ENCODE peak calls at places on chromosome 1, in ten cellular contexts. J is activated T-helper 1 cell treated with anti-CD3 and anti-CD28 coated beads, Interleukin-2, amount 50 U/mL, for 16 hours; W is tibial artery; V is HepG2; G is effector CD4-positive, alpha-beta T cell; T is amniotic stem cell; B is MCF 10A; E is posterior cingulate gyrus; H is stimulated activated CD8-positive, alpha-beta memory T cell treated with anti-CD3 and anti-CD28 coated beads, Interleukin-12 subunit alpha, Interleukin-12 subunit beta, amount 100 ng/mL, for 1 hour; A is NCI-H1092. I is an unnamed sample.
A peak's percentile ranks its signal among the peaks of the same experiment; 100 is the strongest.

GRCh38 chr1:206931709-206932108 is 10.0 kb upstream of the FCMR start:
- DNase-seq in J (no peak), W (no peak), V (no peak), G (no peak), T (no peak), B (no peak), E (no peak), H (no peak), A (no peak), I (no peak)

GRCh38 chr1:167171286-167171929 is 49.3 kb upstream of the POU2F1 start:
- DNase-seq in J (no peak), W (no peak), V (no peak), G (no peak), T (no peak), B (peak; percentile 67), E (no peak), H (no peak), A (no peak), I (no peak)

GRCh38 chr1:12734651-12735050 is 11.3 kb upstream of the CFAP107 start:
- DNase-seq in J (no peak), W (no peak), V (no peak), G (no peak), T (no peak), B (no peak), E (no peak), H (no peak), A (no peak), I (no peak)

GRCh38 chr1:27233677-27234053 is 767 bp upstream of the WDTC1 start:
- DNase-seq in J (peak; percentile 1), W (no peak), V (no peak), G (no peak), T (no peak), B (no peak), E (no peak), H (peak; percentile 17), A (no peak), I (no peak)

GRCh38 chr1:198304431-198304830 is 147.6 kb downstream of the NEK7 start:
- DNase-seq in J (no peak), W (no peak), V (no peak), G (no peak), T (no peak), B (no peak), E (no peak), H (no peak), A (no peak), I (no peak)

GRCh38 chr1:75796376-75797272 is at the start of gene MSH4:
- DNase-seq in J (no peak), W (no peak), V (peak; percentile 33), G (no peak), T (no peak), B (no peak), E (peak; percentile 11), H (no peak), A (no peak), I (no peak)

GRCh38 chr1:19284881-19285280 is 3.7 kb downstream of the AKR7A3 start:
- DNase-seq in J (no peak), W (no peak), V (no peak), G (no peak), T (no peak), B (no peak), E (no peak), H (no peak), A (no peak), I (no peak)

GRCh38 chr1:33712176-33712575 is 151.7 kb upstream of the HMGB4 start:
- DNase-seq in J (no peak), W (no peak), V (no peak), G (no peak), T (no peak), B (no peak), E (no peak), H (no peak), A (no peak), I (no peak)

GRCh38 chr1:2240251-2241156 is 12.4 kb downstream of the SKI start:
- DNase-seq in J (no peak), W (peak; percentile 87), V (no peak), G (no peak), T (no peak), B (peak; percentile 18), E (peak; percentile 60), H (no peak), A (no peak), I (no peak)

GRCh38 chr1:219954736-219955421 is 26.5 kb upstream of the SLC30A10 start:
- DNase-seq in J (no peak), W (no peak), V (peak; percentile 52), G (no peak), T (no peak), B (no peak), E (no peak), H (no peak), A (no peak), I (peak; percentile 61)

GRCh38 chr1:90925928-90926869 is 95.6 kb downstream of the ZNF644 start:
- DNase-seq in J (no peak), W (no peak), V (peak; percentile 23), G (no peak), T (no peak), B (peak; percentile 14), E (no peak), H (no peak), A (no peak), I (no peak)

GRCh38 chr1:202310746-202311145 is 31.0 kb downstream of the UBE2T start:
- DNase-seq in J (no peak), W (no peak), V (no peak), G (no peak), T (no peak), B (no peak), E (no peak), H (no peak), A (no peak), I (no peak)

GRCh38 chr1:6358144-6358624 is 35.4 kb downstream of the ACOT7 start:
- DNase-seq in J (no peak), W (no peak), V (no peak), G (no peak), T (no peak), B (peak; percentile 78), E (no peak), H (no peak), A (no peak), I (no peak)

GRCh38 chr1:25220666-25221065 is 11.6 kb downstream of the SYF2 start:
- DNase-seq in J (no peak), W (no peak), V (no peak), G (no peak), T (no peak), B (no peak), E (no peak), H (no peak), A (no peak), I (no peak)

GRCh38 chr1:46345281-46345680 is 4.7 kb downstream of the NSUN4 start:
- DNase-seq in J (no peak), W (no peak), V (peak; percentile 45), G (no peak), T (no peak), B (no peak), E (no peak), H (no peak), A (no peak), I (no peak)

GRCh38 chr1:207151920-207152319 is 47.9 kb downstream of the C4BPA start:
- DNase-seq in J (no peak), W (no peak), V (no peak), G (no peak), T (no peak), B (no peak), E (no peak), H (no peak), A (no peak), I (no peak)

GRCh38 chr1:217115404-217116380 is 392.5 kb upstream of the ESRRG start:
- DNase-seq in J (no peak), W (no peak), V (no peak), G (no peak), T (no peak), B (peak; percentile 17), E (no peak), H (no peak), A (no peak), I (no peak)

GRCh38 chr1:150609726-150610125 is 19.7 kb downstream of the ENSA start:
- DNase-seq in J (no peak), W (no peak), V (no peak), G (no peak), T (no peak), B (no peak), E (no peak), H (no peak), A (no peak), I (no peak)

GRCh38 chr1:160171978-160172377 is 18.4 kb upstream of the CASQ1 start:
- DNase-seq in J (no peak), W (no peak), V (no peak), G (no peak), T (no peak), B (no peak), E (no peak), H (no peak), A (no peak), I (no peak)

GRCh38 chr1:114671011-114671938 is 1.4 kb upstream of the DENND2C start:
- DNase-seq in J (no peak), W (no peak), V (no peak), G (no peak), T (peak; percentile 3), B (peak; percentile 38), E (no peak), H (no peak), A (no peak), I (no peak)

GRCh38 chr1:3052501-3052900 is 16.5 kb upstream of the PRDM16 start:
- DNase-seq in J (no peak), W (no peak), V (no peak), G (no peak), T (no peak), B (no peak), E (no peak), H (no peak), A (no peak), I (no peak)

GRCh38 chr1:29864431-29865022 is 628.2 kb downstream of the PTPRU start:
- DNase-seq in J (no peak), W (no peak), V (no peak), G (no peak), T (no peak), B (no peak), E (no peak), H (no peak), A (no peak), I (no peak)

GRCh38 chr1:236108027-236108648 is 34.2 kb upstream of the GPR137B start:
- DNase-seq in J (no peak), W (no peak), V (no peak), G (no peak), T (no peak), B (peak; percentile 51), E (no peak), H (no peak), A (no peak), I (no peak)

GRCh38 chr1:189185077-189185476 is 1292.6 kb downstream of the BRINP3 start:
- DNase-seq in J (no peak), W (no peak), V (no peak), G (no peak), T (no peak), B (no peak), E (no peak), H (no peak), A (no peak), I (no peak)

GRCh38 chr1:111370871-111371270 is 56.7 kb downstream of the OVGP1 start:
- DNase-seq in J (no peak), W (no peak), V (no peak), G (no peak), T (no peak), B (no peak), E (no peak), H (no peak), A (no peak), I (no peak)

GRCh38 chr1:245858022-245858421 is 649.1 kb downstream of the SMYD3 start:
- DNase-seq in J (no peak), W (no peak), V (no peak), G (no peak), T (no peak), B (no peak), E (no peak), H (no peak), A (no peak), I (no peak)

GRCh38 chr1:9281071-9281827 is 11.4 kb upstream of the SPSB1 start:
- DNase-seq in J (no peak), W (no peak), V (no peak), G (no peak), T (no peak), B (peak; percentile 11), E (no peak), H (no peak), A (no peak), I (no peak)

GRCh38 chr1:44113095-44113609 is 5.5 kb upstream of the KLF17 start:
- DNase-seq in J (no peak), W (no peak), V (no peak), G (no peak), T (no peak), B (no peak), E (no peak), H (no peak), A (no peak), I (no peak)